ENCODE peak calls at places on chromosomes 11 and 22, in five cellular contexts. One of them, this sample, is unnamed.

GRCh38 chr11:103842795-103843194 is 193.6 kb upstream of the DDI1 start:
- DNase-seq in thyroid gland: no peak
- DNase-seq in right atrium auricular region: no peak
- DNase-seq in IMR-90: peak; percentile 94
- DNase-seq in body of pancreas: no peak
- DNase-seq in this sample: no peak

GRCh38 chr22:49971232-49972162 is 10.9 kb downstream of the PIM3 start:
- DNase-seq in thyroid gland: peak; percentile 93
- DNase-seq in right atrium auricular region: peak; percentile 86
- DNase-seq in IMR-90: no peak
- DNase-seq in body of pancreas: peak; percentile 84
- DNase-seq in this sample: no peak

GRCh38 chr22:39279170-39279850 is 34.5 kb upstream of the PDGFB start:
- DNase-seq in thyroid gland: no peak
- DNase-seq in right atrium auricular region: no peak
- DNase-seq in IMR-90: no peak
- DNase-seq in body of pancreas: no peak
- DNase-seq in this sample: no peak

GRCh38 chr11:15142838-15143237 is 28.1 kb downstream of the INSC start:
- DNase-seq in thyroid gland: no peak
- DNase-seq in right atrium auricular region: no peak
- DNase-seq in IMR-90: no peak
- DNase-seq in body of pancreas: no peak
- DNase-seq in this sample: no peak

GRCh38 chr22:31615481-31615840 is 46.6 kb downstream of the PISD start:
- DNase-seq in thyroid gland: no peak
- DNase-seq in right atrium auricular region: no peak
- DNase-seq in IMR-90: no peak
- DNase-seq in body of pancreas: no peak
- DNase-seq in this sample: no peak

GRCh38 chr11:3193373-3194015 is 25.1 kb downstream of the MRGPRG start:
- DNase-seq in thyroid gland: no peak
- DNase-seq in right atrium auricular region: no peak
- DNase-seq in IMR-90: no peak
- DNase-seq in body of pancreas: no peak
- DNase-seq in this sample: no peak

GRCh38 chr11:7279676-7280075 is 28.0 kb downstream of the SYT9 start:
- DNase-seq in thyroid gland: no peak
- DNase-seq in right atrium auricular region: no peak
- DNase-seq in IMR-90: no peak
- DNase-seq in body of pancreas: no peak
- DNase-seq in this sample: no peak

GRCh38 chr11:45662665-45663485 is 2.5 kb downstream of the CHST1 start:
- DNase-seq in thyroid gland: no peak
- DNase-seq in right atrium auricular region: no peak
- DNase-seq in IMR-90: peak; percentile 89
- DNase-seq in body of pancreas: no peak
- DNase-seq in this sample: no peak

GRCh38 chr11:36513965-36514364 is 3.9 kb upstream of the TRAF6 start:
- DNase-seq in thyroid gland: no peak
- DNase-seq in right atrium auricular region: no peak
- DNase-seq in IMR-90: no peak
- DNase-seq in body of pancreas: no peak
- DNase-seq in this sample: no peak

GRCh38 chr11:124970925-124971324 is 16.9 kb downstream of the CCDC15 start:
- DNase-seq in thyroid gland: no peak
- DNase-seq in right atrium auricular region: no peak
- DNase-seq in IMR-90: peak; percentile 35
- DNase-seq in body of pancreas: no peak
- DNase-seq in this sample: no peak

GRCh38 chr11:64000026-64000739 is 13.9 kb downstream of the OTUB1 start:
- DNase-seq in thyroid gland: peak; percentile 70
- DNase-seq in right atrium auricular region: peak; percentile 72
- DNase-seq in IMR-90: peak; percentile 59
- DNase-seq in body of pancreas: peak; percentile 66
- DNase-seq in this sample: no peak

GRCh38 chr11:118909619-118910308 is 16.0 kb downstream of the BCL9L start:
- DNase-seq in thyroid gland: peak; percentile 27
- DNase-seq in right atrium auricular region: no peak
- DNase-seq in IMR-90: no peak
- DNase-seq in body of pancreas: peak; percentile 23
- DNase-seq in this sample: no peak

GRCh38 chr11:107482234-107482633 is 24.6 kb upstream of the CWF19L2 start:
- DNase-seq in thyroid gland: no peak
- DNase-seq in right atrium auricular region: no peak
- DNase-seq in IMR-90: no peak
- DNase-seq in body of pancreas: no peak
- DNase-seq in this sample: no peak

GRCh38 chr22:23220485-23221350 is 40.4 kb downstream of the BCR start:
- DNase-seq in thyroid gland: no peak
- DNase-seq in right atrium auricular region: no peak
- DNase-seq in IMR-90: peak; percentile 53
- DNase-seq in body of pancreas: no peak
- DNase-seq in this sample: no peak

GRCh38 chr22:38755911-38756532 is at the start of gene SUN2:
- DNase-seq in thyroid gland: peak; percentile 95
- DNase-seq in right atrium auricular region: peak; percentile 97
- DNase-seq in IMR-90: peak; percentile 77
- DNase-seq in body of pancreas: peak; percentile 95
- DNase-seq in this sample: peak; percentile 38

GRCh38 chr11:13869404-13869886 is 93.1 kb upstream of the SPON1 start:
- DNase-seq in thyroid gland: no peak
- DNase-seq in right atrium auricular region: no peak
- DNase-seq in IMR-90: no peak
- DNase-seq in body of pancreas: no peak
- DNase-seq in this sample: no peak

GRCh38 chr11:35260342-35260985 is 121.5 kb downstream of the CD44 start:
- DNase-seq in thyroid gland: no peak
- DNase-seq in right atrium auricular region: no peak
- DNase-seq in IMR-90: peak; percentile 96
- DNase-seq in body of pancreas: peak; percentile 47
- DNase-seq in this sample: no peak

GRCh38 chr11:9148035-9148434 is 56.6 kb upstream of the SCUBE2 start:
- DNase-seq in thyroid gland: peak; percentile 36
- DNase-seq in right atrium auricular region: no peak
- DNase-seq in IMR-90: no peak
- DNase-seq in body of pancreas: no peak
- DNase-seq in this sample: no peak

GRCh38 chr11:111582163-111582562 is 20.1 kb upstream of the SIK2 start:
- DNase-seq in thyroid gland: no peak
- DNase-seq in right atrium auricular region: no peak
- DNase-seq in IMR-90: no peak
- DNase-seq in body of pancreas: no peak
- DNase-seq in this sample: no peak

GRCh38 chr22:20186183-20186870 is 35.5 kb upstream of the CCDC188 start:
- DNase-seq in thyroid gland: no peak
- DNase-seq in right atrium auricular region: no peak
- DNase-seq in IMR-90: no peak
- DNase-seq in body of pancreas: no peak
- DNase-seq in this sample: no peak

GRCh38 chr11:124796312-124796711 is 3.9 kb downstream of the MSANTD2 start:
- DNase-seq in thyroid gland: no peak
- DNase-seq in right atrium auricular region: no peak
- DNase-seq in IMR-90: no peak
- DNase-seq in body of pancreas: no peak
- DNase-seq in this sample: no peak

GRCh38 chr22:39448205-39449054 is 8.4 kb upstream of the MGAT3 start:
- DNase-seq in thyroid gland: peak; percentile 91
- DNase-seq in right atrium auricular region: no peak
- DNase-seq in IMR-90: no peak
- DNase-seq in body of pancreas: no peak
- DNase-seq in this sample: no peak

GRCh38 chr11:29319231-29319630 is 697.6 kb downstream of the KCNA4 start:
- DNase-seq in thyroid gland: no peak
- DNase-seq in right atrium auricular region: no peak
- DNase-seq in IMR-90: peak; percentile 62
- DNase-seq in body of pancreas: no peak
- DNase-seq in this sample: no peak

GRCh38 chr11:9990221-9990973 is 303.6 kb downstream of the SBF2 start:
- DNase-seq in thyroid gland: peak; percentile 9
- DNase-seq in right atrium auricular region: no peak
- DNase-seq in IMR-90: peak; percentile 37
- DNase-seq in body of pancreas: no peak
- DNase-seq in this sample: no peak

GRCh38 chr22:24494535-24495364 is at the start of gene UPB1:
- DNase-seq in thyroid gland: peak; percentile 11
- DNase-seq in right atrium auricular region: no peak
- DNase-seq in IMR-90: no peak
- DNase-seq in body of pancreas: no peak
- DNase-seq in this sample: no peak

GRCh38 chr11:120747801-120748484 is 236.4 kb downstream of the GRIK4 start:
- DNase-seq in thyroid gland: peak; percentile 47
- DNase-seq in right atrium auricular region: no peak
- DNase-seq in IMR-90: no peak
- DNase-seq in body of pancreas: no peak
- DNase-seq in this sample: no peak

GRCh38 chr22:16966251-16966650 is 41.8 kb downstream of the GAB4 start:
- DNase-seq in thyroid gland: no peak
- DNase-seq in right atrium auricular region: no peak
- DNase-seq in IMR-90: no peak
- DNase-seq in body of pancreas: no peak
- DNase-seq in this sample: no peak

GRCh38 chr22:37658133-37659065 is at the start of gene PDXP:
- DNase-seq in thyroid gland: peak; percentile 99
- DNase-seq in right atrium auricular region: peak; percentile 100
- DNase-seq in IMR-90: peak; percentile 100
- DNase-seq in body of pancreas: peak; percentile 99
- DNase-seq in this sample: peak; percentile 93

GRCh38 chr22:37659066-37659896 is 758 bp downstream of the PDXP start:
- DNase-seq in thyroid gland: peak; percentile 46
- DNase-seq in right atrium auricular region: no peak
- DNase-seq in IMR-90: no peak
- DNase-seq in body of pancreas: peak; percentile 64
- DNase-seq in this sample: no peak

GRCh38 chr22:37659897-37660708 is 1.6 kb downstream of the PDXP start:
- DNase-seq in thyroid gland: no peak
- DNase-seq in right atrium auricular region: no peak
- DNase-seq in IMR-90: no peak
- DNase-seq in body of pancreas: no peak
- DNase-seq in this sample: no peak

GRCh38 chr22:37655252-37655563 is 3.3 kb upstream of the PDXP start:
- DNase-seq in thyroid gland: no peak
- DNase-seq in right atrium auricular region: no peak
- DNase-seq in IMR-90: no peak
- DNase-seq in body of pancreas: no peak
- DNase-seq in this sample: no peak

GRCh38 chr22:37657590-37658132 is 862 bp upstream of the PDXP start:
- DNase-seq in thyroid gland: no peak
- DNase-seq in right atrium auricular region: no peak
- DNase-seq in IMR-90: peak; percentile 7
- DNase-seq in body of pancreas: no peak
- DNase-seq in this sample: no peak
- H3K27ac ChIP-seq in thyroid gland: peak overlapping the region; percentile 33
- H3K27ac ChIP-seq in right atrium auricular region: peak overlapping the region; percentile 81
- H3K27ac ChIP-seq in IMR-90: peak overlapping the region; percentile 74
- H3K27ac ChIP-seq in body of pancreas: peak overlapping the region; percentile 78
- H3K27ac ChIP-seq in this sample: peak overlapping the region; percentile 72

GRCh38 chr11:34146866-34147265 is 41.4 kb downstream of the NAT10 start:
- DNase-seq in thyroid gland: no peak
- DNase-seq in right atrium auricular region: no peak
- DNase-seq in IMR-90: no peak
- DNase-seq in body of pancreas: no peak
- DNase-seq in this sample: no peak

GRCh38 chr11:34146411-34146810 is 41.0 kb downstream of the NAT10 start:
- DNase-seq in thyroid gland: no peak
- DNase-seq in right atrium auricular region: no peak
- DNase-seq in IMR-90: no peak
- DNase-seq in body of pancreas: no peak
- DNase-seq in this sample: no peak

GRCh38 chr11:34143048-34143447 is 37.6 kb downstream of the NAT10 start:
- DNase-seq in thyroid gland: no peak
- DNase-seq in right atrium auricular region: no peak
- DNase-seq in IMR-90: no peak
- DNase-seq in body of pancreas: no peak
- DNase-seq in this sample: no peak

GRCh38 chr11:34145847-34146381 is 40.5 kb downstream of the NAT10 start:
- DNase-seq in thyroid gland: no peak
- DNase-seq in right atrium auricular region: no peak
- DNase-seq in IMR-90: no peak
- DNase-seq in body of pancreas: no peak
- DNase-seq in this sample: no peak

GRCh38 chr11:34145073-34145472 is 39.6 kb downstream of the NAT10 start:
- DNase-seq in thyroid gland: no peak
- DNase-seq in right atrium auricular region: no peak
- DNase-seq in IMR-90: no peak
- DNase-seq in body of pancreas: no peak
- DNase-seq in this sample: no peak
- H3K27ac ChIP-seq in thyroid gland: no peak overlapping the region
- H3K27ac ChIP-seq in right atrium auricular region: no peak overlapping the region
- H3K27ac ChIP-seq in IMR-90: no peak overlapping the region
- H3K27ac ChIP-seq in body of pancreas: no peak overlapping the region
- H3K27ac ChIP-seq in this sample: no peak overlapping the region

GRCh38 chr22:29268511-29269229 is 602 bp downstream of the EWSR1 start:
- DNase-seq in thyroid gland: peak; percentile 57
- DNase-seq in right atrium auricular region: peak; percentile 65
- DNase-seq in IMR-90: peak; percentile 67
- DNase-seq in body of pancreas: peak; percentile 64
- DNase-seq in this sample: no peak
- H3K27ac ChIP-seq in thyroid gland: peak overlapping the region; percentile 98
- H3K27ac ChIP-seq in right atrium auricular region: peak overlapping the region; percentile 99
- H3K27ac ChIP-seq in IMR-90: peak overlapping the region; percentile 98
- H3K27ac ChIP-seq in body of pancreas: peak overlapping the region; percentile 100
- H3K27ac ChIP-seq in this sample: peak overlapping the region; percentile 99

GRCh38 chr11:61155312-61155711 is 5.9 kb downstream of the VPS37C start:
- DNase-seq in thyroid gland: no peak
- DNase-seq in right atrium auricular region: no peak
- DNase-seq in IMR-90: no peak
- DNase-seq in body of pancreas: no peak
- DNase-seq in this sample: no peak

GRCh38 chr11:61152816-61153592 is 8.2 kb downstream of the VPS37C start:
- DNase-seq in thyroid gland: no peak
- DNase-seq in right atrium auricular region: no peak
- DNase-seq in IMR-90: peak; percentile 70
- DNase-seq in body of pancreas: no peak
- DNase-seq in this sample: no peak

GRCh38 chr11:61154528-61154927 is 6.7 kb downstream of the VPS37C start:
- DNase-seq in thyroid gland: no peak
- DNase-seq in right atrium auricular region: no peak
- DNase-seq in IMR-90: no peak
- DNase-seq in body of pancreas: no peak
- DNase-seq in this sample: no peak

GRCh38 chr11:61151545-61152252 is 9.5 kb downstream of the VPS37C start:
- DNase-seq in thyroid gland: no peak
- DNase-seq in right atrium auricular region: no peak
- DNase-seq in IMR-90: no peak
- DNase-seq in body of pancreas: no peak
- DNase-seq in this sample: no peak

DNA sequence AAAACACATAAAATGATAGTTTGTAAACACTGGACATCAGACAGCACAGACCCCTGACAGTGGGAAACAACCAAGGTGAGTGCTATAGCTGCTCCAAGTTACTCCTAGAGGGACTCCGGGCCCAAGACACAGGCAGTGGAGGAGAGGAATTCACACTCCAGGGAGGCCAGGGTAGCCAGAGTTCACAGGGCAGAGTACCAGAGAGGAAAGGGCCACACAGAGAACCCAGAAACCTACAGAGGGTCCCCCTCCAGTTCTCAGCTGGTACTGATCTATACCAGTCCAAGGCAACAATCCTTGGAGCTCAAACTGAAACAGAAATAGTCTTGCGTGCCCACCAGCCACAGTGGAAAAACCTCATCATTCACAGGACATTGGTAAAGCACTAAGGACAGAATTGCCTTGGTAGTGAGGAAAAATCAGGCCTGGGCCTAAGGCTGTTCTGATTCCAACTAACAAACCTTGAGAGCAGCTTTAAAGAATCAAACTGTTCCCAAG is 7.6 kb downstream of the VPS37C start:
- DNase-seq in thyroid gland: no peak
- DNase-seq in right atrium auricular region: no peak
- DNase-seq in IMR-90: no peak
- DNase-seq in body of pancreas: no peak
- DNase-seq in this sample: no peak
- H3K27ac ChIP-seq in thyroid gland: peak overlapping the region; percentile 54
- H3K27ac ChIP-seq in right atrium auricular region: peak overlapping the region; percentile 90
- H3K27ac ChIP-seq in IMR-90: peak overlapping the region; percentile 83
- H3K27ac ChIP-seq in body of pancreas: peak overlapping the region; percentile 68
- H3K27ac ChIP-seq in this sample: peak overlapping the region; percentile 85

This sample was measured in esophagus squamous epithelium.